ENCODE peak calls at places on chromosomes 6 and 20, in eight cellular contexts. One of them, this sample, is unnamed. For H3K36me3, the result is how much of the 10 kb centered on the place peaks cover.

GRCh38 chr6:111978826-111979225 is 75.1 kb upstream of the CCN6 start:
- DNase-seq in right lobe of liver: no peak
- DNase-seq in BE2C: no peak
- DNase-seq in heart left ventricle: no peak
- DNase-seq in CD4-positive, CD25-positive, alpha-beta regulatory T cell: no peak
- DNase-seq in mammary epithelial cell: peak
- DNase-seq in IMR-90: no peak
- DNase-seq in GM12878: no peak
- DNase-seq in this sample: no peak

GRCh38 chr6:139186242-139186641 is 51.4 kb downstream of the HECA start:
- DNase-seq in right lobe of liver: no peak
- DNase-seq in BE2C: no peak
- DNase-seq in heart left ventricle: no peak
- DNase-seq in CD4-positive, CD25-positive, alpha-beta regulatory T cell: no peak
- DNase-seq in mammary epithelial cell: no peak
- DNase-seq in IMR-90: no peak
- DNase-seq in GM12878: no peak
- DNase-seq in this sample: no peak

GRCh38 chr20:58714340-58714922 is 21.8 kb downstream of the NPEPL1 start:
- DNase-seq in right lobe of liver: peak
- DNase-seq in BE2C: peak
- DNase-seq in heart left ventricle: no peak
- DNase-seq in CD4-positive, CD25-positive, alpha-beta regulatory T cell: no peak
- DNase-seq in mammary epithelial cell: no peak
- DNase-seq in IMR-90: no peak
- DNase-seq in GM12878: no peak
- DNase-seq in this sample: no peak

GRCh38 chr6:57268294-57268640 is 46.2 kb upstream of the RAB23 start:
- DNase-seq in right lobe of liver: no peak
- DNase-seq in BE2C: no peak
- DNase-seq in heart left ventricle: no peak
- DNase-seq in CD4-positive, CD25-positive, alpha-beta regulatory T cell: no peak
- DNase-seq in mammary epithelial cell: no peak
- DNase-seq in IMR-90: no peak
- DNase-seq in GM12878: no peak
- DNase-seq in this sample: no peak

GRCh38 chr20:57465486-57465885 is 59.5 kb downstream of the CTCFL start:
- DNase-seq in right lobe of liver: peak
- DNase-seq in BE2C: no peak
- DNase-seq in heart left ventricle: no peak
- DNase-seq in CD4-positive, CD25-positive, alpha-beta regulatory T cell: no peak
- DNase-seq in mammary epithelial cell: no peak
- DNase-seq in IMR-90: no peak
- DNase-seq in GM12878: no peak
- DNase-seq in this sample: no peak

GRCh38 chr6:153108320-153108719 is 22.8 kb downstream of the RGS17 start:
- DNase-seq in right lobe of liver: no peak
- DNase-seq in BE2C: no peak
- DNase-seq in heart left ventricle: no peak
- DNase-seq in CD4-positive, CD25-positive, alpha-beta regulatory T cell: no peak
- DNase-seq in mammary epithelial cell: no peak
- DNase-seq in IMR-90: no peak
- DNase-seq in GM12878: no peak
- DNase-seq in this sample: no peak

GRCh38 chr6:10093282-10093681 is 321.6 kb downstream of the TFAP2A start:
- DNase-seq in right lobe of liver: no peak
- DNase-seq in BE2C: no peak
- DNase-seq in heart left ventricle: no peak
- DNase-seq in CD4-positive, CD25-positive, alpha-beta regulatory T cell: no peak
- DNase-seq in mammary epithelial cell: no peak
- DNase-seq in IMR-90: no peak
- DNase-seq in GM12878: no peak
- DNase-seq in this sample: no peak

GRCh38 chr20:63441777-63442493 is 30.5 kb downstream of the KCNQ2 start:
- DNase-seq in right lobe of liver: no peak
- DNase-seq in BE2C: peak
- DNase-seq in heart left ventricle: peak
- DNase-seq in CD4-positive, CD25-positive, alpha-beta regulatory T cell: peak
- DNase-seq in mammary epithelial cell: peak
- DNase-seq in IMR-90: peak
- DNase-seq in GM12878: peak
- DNase-seq in this sample: peak

GRCh38 chr6:44093066-44093465 is 34.2 kb downstream of the MRPL14 start:
- DNase-seq in right lobe of liver: no peak
- DNase-seq in BE2C: no peak
- DNase-seq in heart left ventricle: no peak
- DNase-seq in CD4-positive, CD25-positive, alpha-beta regulatory T cell: no peak
- DNase-seq in mammary epithelial cell: no peak
- DNase-seq in IMR-90: no peak
- DNase-seq in GM12878: no peak
- DNase-seq in this sample: no peak

GRCh38 chr6:27669798-27670301 is 196.9 kb upstream of the ZNF184 start:
- DNase-seq in right lobe of liver: no peak
- DNase-seq in BE2C: no peak
- DNase-seq in heart left ventricle: no peak
- DNase-seq in CD4-positive, CD25-positive, alpha-beta regulatory T cell: no peak
- DNase-seq in mammary epithelial cell: no peak
- DNase-seq in IMR-90: no peak
- DNase-seq in GM12878: no peak
- DNase-seq in this sample: no peak

GRCh38 chr6:149031545-149032317 is 284.9 kb downstream of the UST start:
- DNase-seq in right lobe of liver: no peak
- DNase-seq in BE2C: no peak
- DNase-seq in heart left ventricle: peak
- DNase-seq in CD4-positive, CD25-positive, alpha-beta regulatory T cell: no peak
- DNase-seq in mammary epithelial cell: peak
- DNase-seq in IMR-90: peak
- DNase-seq in GM12878: no peak
- DNase-seq in this sample: no peak

GRCh38 chr6:7402746-7403145 is 13.1 kb downstream of the RIOK1 start:
- DNase-seq in right lobe of liver: no peak
- DNase-seq in BE2C: no peak
- DNase-seq in heart left ventricle: no peak
- DNase-seq in CD4-positive, CD25-positive, alpha-beta regulatory T cell: no peak
- DNase-seq in mammary epithelial cell: no peak
- DNase-seq in IMR-90: no peak
- DNase-seq in GM12878: no peak
- DNase-seq in this sample: no peak

DNA sequence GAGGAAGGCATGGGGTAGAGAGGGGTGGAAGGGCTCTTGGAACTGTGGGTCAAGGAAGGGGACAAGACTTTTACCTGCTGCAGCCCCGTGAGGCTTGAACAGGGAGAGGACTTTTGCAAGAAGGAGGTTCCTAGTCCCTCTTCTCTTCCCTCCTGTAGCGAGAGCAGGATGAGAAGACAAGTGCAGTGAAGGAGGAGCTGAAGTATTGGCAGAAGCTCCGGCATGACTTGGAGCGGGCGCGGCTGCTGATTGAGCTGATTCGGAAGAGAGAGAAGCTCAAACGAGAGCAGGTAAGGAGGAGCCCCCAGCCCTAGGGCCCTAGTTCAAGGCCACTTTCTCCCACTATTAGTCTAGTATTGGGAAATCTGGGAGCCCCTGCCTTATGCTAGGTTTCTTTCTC is 10.6 kb downstream of the BRPF3 start:
- DNase-seq in right lobe of liver: no peak
- DNase-seq in BE2C: no peak
- DNase-seq in heart left ventricle: no peak
- DNase-seq in CD4-positive, CD25-positive, alpha-beta regulatory T cell: no peak
- DNase-seq in mammary epithelial cell: no peak
- DNase-seq in IMR-90: no peak
- DNase-seq in GM12878: no peak
- DNase-seq in this sample: no peak
- H3K36me3 ChIP-seq in right lobe of liver: under half
- H3K36me3 ChIP-seq in BE2C: half or more
- H3K36me3 ChIP-seq in heart left ventricle: half or more
- H3K36me3 ChIP-seq in CD4-positive, CD25-positive, alpha-beta regulatory T cell: half or more
- H3K36me3 ChIP-seq in mammary epithelial cell: under half
- H3K36me3 ChIP-seq in IMR-90: half or more
- H3K36me3 ChIP-seq in GM12878: under half
- H3K36me3 ChIP-seq in this sample: half or more

DNA sequence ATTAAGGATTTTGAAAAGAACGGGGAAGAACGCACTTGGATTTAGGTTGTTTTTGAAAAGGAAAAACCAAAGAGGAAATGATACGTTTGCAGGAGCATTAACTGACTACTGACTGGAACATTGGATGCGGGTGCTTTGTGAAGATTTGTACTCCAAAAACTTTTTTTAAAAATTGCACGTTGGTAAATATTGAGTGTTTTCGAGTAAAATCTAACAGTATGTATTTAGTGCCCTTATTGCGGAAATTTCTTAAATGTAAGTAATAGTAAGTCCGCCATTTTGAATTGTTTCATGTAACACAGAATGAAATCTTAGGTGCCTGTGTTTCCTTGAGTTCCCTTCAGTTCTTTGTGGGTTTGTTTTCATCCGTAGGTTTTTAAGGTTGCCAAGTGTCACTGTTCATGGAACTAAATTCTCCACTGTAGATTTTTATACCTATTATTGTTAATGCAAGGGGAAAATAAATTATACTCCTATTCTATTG is 15.2 kb upstream of the LIN28B start:
- DNase-seq in right lobe of liver: no peak
- DNase-seq in BE2C: no peak
- DNase-seq in heart left ventricle: no peak
- DNase-seq in CD4-positive, CD25-positive, alpha-beta regulatory T cell: no peak
- DNase-seq in mammary epithelial cell: no peak
- DNase-seq in IMR-90: no peak
- DNase-seq in GM12878: no peak
- DNase-seq in this sample: no peak
- H3K4me3 ChIP-seq in right lobe of liver: peak
- H3K4me3 ChIP-seq in BE2C: peak
- H3K4me3 ChIP-seq in heart left ventricle: peak
- H3K4me3 ChIP-seq in CD4-positive, CD25-positive, alpha-beta regulatory T cell: peak
- H3K4me3 ChIP-seq in mammary epithelial cell: no peak
- H3K4me3 ChIP-seq in IMR-90: no peak
- H3K4me3 ChIP-seq in GM12878: no peak
- H3K4me3 ChIP-seq in this sample: no peak

DNA sequence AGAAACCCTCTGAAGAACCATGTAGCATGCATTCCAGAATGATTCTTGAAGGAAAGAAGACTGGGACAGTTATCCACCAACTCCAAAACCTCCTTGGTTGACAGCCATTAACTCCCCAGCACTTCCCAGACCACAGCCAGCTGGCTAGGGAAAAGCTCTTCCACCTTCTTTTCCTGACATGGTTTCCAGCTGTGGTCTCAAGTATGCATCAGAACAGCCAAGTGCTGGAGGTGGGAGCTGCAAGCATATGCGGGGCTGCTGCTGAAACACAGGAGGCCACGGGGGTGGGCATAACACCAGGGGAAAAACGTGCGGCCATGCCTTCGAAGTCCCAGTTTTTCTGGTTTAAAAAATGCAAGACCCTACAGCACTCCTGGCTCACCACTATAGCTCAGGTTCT is 108.0 kb upstream of the FAM184A start:
- DNase-seq in right lobe of liver: no peak
- DNase-seq in BE2C: no peak
- DNase-seq in heart left ventricle: no peak
- DNase-seq in CD4-positive, CD25-positive, alpha-beta regulatory T cell: no peak
- DNase-seq in mammary epithelial cell: no peak
- DNase-seq in IMR-90: no peak
- DNase-seq in GM12878: no peak
- DNase-seq in this sample: no peak
- H3K36me3 ChIP-seq in right lobe of liver: under half
- H3K36me3 ChIP-seq in BE2C: half or more
- H3K36me3 ChIP-seq in heart left ventricle: under half
- H3K36me3 ChIP-seq in CD4-positive, CD25-positive, alpha-beta regulatory T cell: under half
- H3K36me3 ChIP-seq in mammary epithelial cell: under half
- H3K36me3 ChIP-seq in IMR-90: under half
- H3K36me3 ChIP-seq in GM12878: under half
- H3K36me3 ChIP-seq in this sample: under half

DNA sequence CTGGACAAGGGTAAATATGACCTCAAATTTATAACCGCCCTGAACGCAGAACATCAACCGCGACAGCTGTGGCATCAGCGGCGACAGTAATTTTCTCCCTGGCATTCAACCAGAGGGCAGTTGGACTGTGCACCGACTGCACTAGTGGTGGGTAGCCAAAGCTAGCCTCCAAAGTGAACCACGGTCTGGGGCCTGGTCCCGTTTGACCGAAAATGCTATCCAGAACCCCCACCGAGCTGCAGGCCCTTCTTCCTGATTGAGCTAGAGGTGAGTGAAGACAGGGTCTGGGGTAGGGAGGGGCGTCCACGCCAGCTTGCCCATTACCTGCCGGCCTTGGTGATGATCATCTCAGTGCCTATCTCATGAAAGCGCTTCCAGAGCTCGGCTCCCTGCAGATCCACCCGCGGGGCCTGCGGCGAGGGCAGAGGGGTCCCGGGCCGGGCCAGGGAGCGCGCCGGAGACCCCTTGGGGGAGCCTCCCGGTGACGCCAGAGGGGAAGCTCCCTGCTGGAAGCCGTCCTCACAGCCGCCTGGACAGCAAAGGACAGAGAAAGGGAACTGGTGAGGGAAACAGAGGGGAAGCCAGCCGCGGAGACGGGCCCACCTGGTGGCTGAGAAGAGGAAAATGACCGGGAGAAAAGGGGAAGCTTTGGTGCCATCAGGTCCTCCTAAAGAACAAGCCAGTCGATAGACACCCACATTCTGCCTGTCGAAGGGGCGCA is 2.0 kb downstream of the TBX18 start:
- DNase-seq in right lobe of liver: no peak
- DNase-seq in BE2C: peak
- DNase-seq in heart left ventricle: peak
- DNase-seq in CD4-positive, CD25-positive, alpha-beta regulatory T cell: no peak
- DNase-seq in mammary epithelial cell: peak
- DNase-seq in IMR-90: no peak
- DNase-seq in GM12878: no peak
- DNase-seq in this sample: no peak
- H3K4me3 ChIP-seq in right lobe of liver: no peak
- H3K4me3 ChIP-seq in BE2C: peak
- H3K4me3 ChIP-seq in heart left ventricle: peak
- H3K4me3 ChIP-seq in CD4-positive, CD25-positive, alpha-beta regulatory T cell: no peak
- H3K4me3 ChIP-seq in mammary epithelial cell: no peak
- H3K4me3 ChIP-seq in IMR-90: no peak
- H3K4me3 ChIP-seq in GM12878: no peak
- H3K4me3 ChIP-seq in this sample: peak

This sample was measured in thyroid gland.